ENCODE peak calls at places on chromosomes 5 and 9, in five cellular contexts. L is A549; W is WTC11; U is B cell; A is CD8-positive, alpha-beta T cell. M is an unnamed sample.

GRCh38 chr5:174945853-174946252 is 221.5 kb downstream of the MSX2 start:
- DNase-seq in A (no peak), L (no peak), W (no peak), U (no peak), M (no peak)

GRCh38 chr9:93612796-93613154 is 36.4 kb downstream of the PHF2 start:
- DNase-seq in A (no peak), U (no peak), W (no peak), L (no peak), M (no peak)

GRCh38 chr9:137878146-137878941 is 762 bp downstream of the CACNA1B start:
- DNase-seq in L (no peak), A (no peak), W (peak), U (peak), M (peak)

GRCh38 chr9:136941231-136942111 is 3.1 kb downstream of the FBXW5 start:
- DNase-seq in W (no peak), A (no peak), L (no peak), U (no peak), M (no peak)

GRCh38 chr5:849651-850301 is 1.0 kb downstream of the ZDHHC11 start:
- DNase-seq in L (no peak), W (peak), U (no peak), A (no peak), M (peak)

GRCh38 chr9:136011703-136012496 is 50.7 kb upstream of the UBAC1 start:
- DNase-seq in U (no peak), W (peak), L (no peak), A (no peak), M (no peak)

GRCh38 chr5:111655169-111655924 is 101.6 kb downstream of the NREP start:
- DNase-seq in U (no peak), A (no peak), L (no peak), W (no peak), M (no peak)

GRCh38 chr5:173454381-173454763 is 126.2 kb upstream of the STC2 start:
- DNase-seq in A (no peak), L (peak), U (no peak), W (no peak), M (no peak)

GRCh38 chr9:120369608-120370220 is 210.3 kb downstream of the CDK5RAP2 start:
- DNase-seq in U (no peak), L (no peak), W (no peak), A (no peak), M (no peak)

GRCh38 chr9:72278959-72279358 is 86.0 kb downstream of the ZFAND5 start:
- DNase-seq in U (no peak), A (no peak), W (no peak), L (no peak), M (no peak)

GRCh38 chr5:154844800-154845199 is 5.6 kb downstream of the FAXDC2 start:
- DNase-seq in W (no peak), U (no peak), L (no peak), A (no peak), M (no peak)

GRCh38 chr9:88980732-88981336 is 10.4 kb upstream of the S1PR3 start:
- DNase-seq in W (no peak), U (no peak), L (no peak), A (no peak), M (no peak)

GRCh38 chr5:133428072-133428660 is 184.2 kb downstream of the FSTL4 start:
- DNase-seq in U (no peak), L (no peak), A (no peak), W (no peak), M (no peak)

GRCh38 chr9:35646583-35647265 is 4.0 kb downstream of the SIT1 start:
- DNase-seq in A (peak), L (peak), U (peak), W (peak), M (peak)

GRCh38 chr9:35643046-35643445 is 7.7 kb downstream of the SIT1 start:
- DNase-seq in W (no peak), U (no peak), L (no peak), A (no peak), M (no peak)

GRCh38 chr9:35650341-35651158 is at the start of gene SIT1:
- DNase-seq in U (peak), L (no peak), W (peak), A (no peak), M (no peak)

GRCh38 chr9:35649431-35650340 is 1.0 kb downstream of the SIT1 start:
- DNase-seq in L (no peak), U (peak), W (no peak), A (no peak), M (no peak)

GRCh38 chr9:35645736-35646582 is 4.8 kb downstream of the SIT1 start:
- DNase-seq in L (no peak), U (no peak), A (no peak), W (peak), M (peak)
- TF ChIP-seq CTCF in L (no peak), U (no peak), A (no peak), W (no peak), M (no peak)

GRCh38 chr9:75483636-75484035 is 395.3 kb downstream of the OSTF1 start:
- DNase-seq in L (no peak), A (no peak), W (no peak), U (no peak), M (no peak)

GRCh38 chr9:75488082-75488713 is 399.9 kb downstream of the OSTF1 start:
- DNase-seq in L (no peak), U (no peak), W (no peak), A (no peak), M (no peak)

DNA sequence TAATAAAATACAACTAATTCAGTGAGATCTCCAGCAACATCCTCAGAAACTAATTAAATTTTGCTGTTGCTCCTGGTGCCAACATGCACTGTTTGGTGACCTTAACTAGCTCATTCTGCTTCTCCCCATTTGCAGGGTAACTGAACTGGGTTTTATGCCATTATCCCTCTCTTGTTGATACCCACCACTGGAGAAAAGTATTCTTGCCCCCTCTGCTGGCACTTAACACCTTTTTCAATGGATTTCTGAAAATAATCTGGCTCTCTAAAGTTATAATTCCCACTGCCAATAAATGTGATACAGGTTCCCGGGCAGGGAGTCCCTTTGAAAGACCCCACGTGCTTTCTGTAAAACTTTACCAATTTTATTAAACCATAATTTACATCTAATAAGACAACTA is 394.3 kb downstream of the OSTF1 start:
- DNase-seq in W (no peak), A (no peak), L (no peak), U (no peak), M (no peak)
- TF ChIP-seq CTCF in W (no peak), A (no peak), L (no peak), U (no peak), M (no peak)

DNA sequence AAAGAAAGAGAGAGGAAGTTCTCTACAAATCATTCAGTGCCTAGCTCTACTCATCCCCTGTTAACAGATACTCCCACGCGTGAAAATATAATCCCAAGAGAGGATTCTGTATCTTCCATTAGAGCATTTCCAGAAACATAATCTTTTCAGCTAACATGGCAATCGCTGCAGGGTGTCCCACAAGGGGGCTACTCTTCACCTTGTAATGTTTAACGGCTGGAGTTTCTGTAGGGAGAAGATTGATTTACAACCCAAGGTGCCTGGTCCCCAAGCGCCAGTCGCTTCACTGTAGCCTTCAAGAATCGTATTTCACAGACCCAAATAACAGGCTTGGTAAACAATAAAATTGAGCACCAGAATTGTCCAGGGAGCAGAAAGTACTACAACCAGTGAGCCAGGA is 318.7 kb downstream of the TLE1 start:
- DNase-seq in A (no peak), W (no peak), L (no peak), U (no peak), M (no peak)
- TF ChIP-seq CTCF in A (no peak), W (no peak), L (no peak), U (no peak), M (no peak)

GRCh38 chr5:177294632-177295031 is 8.9 kb downstream of the RAB24 start:
- DNase-seq in A (no peak), W (no peak), U (no peak), L (no peak), M (no peak)
- TF ChIP-seq CTCF in A (no peak), W (no peak), U (no peak), L (no peak), M (no peak)

GRCh38 chr9:35079426-35080341 is at the start of gene FANCG:
- DNase-seq in W (peak), L (peak), U (peak), A (peak), M (peak)
- TF ChIP-seq CTCF in W (no peak), L (no peak), U (no peak), A (no peak), M (no peak)

DNA sequence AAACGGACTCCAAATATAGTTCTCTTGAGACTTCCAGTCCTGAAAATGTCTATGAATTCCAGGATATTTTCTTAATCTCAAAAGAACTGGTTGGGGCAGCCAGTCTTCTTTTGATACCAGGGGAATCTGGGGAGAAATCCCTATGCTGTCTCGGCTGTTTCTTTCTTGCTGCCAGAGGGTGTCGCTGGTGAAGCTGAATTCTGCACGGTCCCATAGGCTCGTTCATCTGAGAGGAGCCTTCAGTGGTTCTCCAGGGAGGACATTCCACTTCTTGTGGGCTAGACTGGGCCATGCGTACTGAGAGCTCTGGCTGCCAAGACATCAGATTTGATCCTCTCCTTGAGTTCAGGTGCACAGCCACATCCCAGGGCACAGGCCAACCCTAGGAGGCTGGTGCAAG is 155.0 kb upstream of the CLINT1 start:
- DNase-seq in A (no peak), L (peak), W (peak), U (no peak), M (no peak)
- TF ChIP-seq CTCF in A (no peak), L (peak), W (peak), U (no peak), M (peak)

DNA sequence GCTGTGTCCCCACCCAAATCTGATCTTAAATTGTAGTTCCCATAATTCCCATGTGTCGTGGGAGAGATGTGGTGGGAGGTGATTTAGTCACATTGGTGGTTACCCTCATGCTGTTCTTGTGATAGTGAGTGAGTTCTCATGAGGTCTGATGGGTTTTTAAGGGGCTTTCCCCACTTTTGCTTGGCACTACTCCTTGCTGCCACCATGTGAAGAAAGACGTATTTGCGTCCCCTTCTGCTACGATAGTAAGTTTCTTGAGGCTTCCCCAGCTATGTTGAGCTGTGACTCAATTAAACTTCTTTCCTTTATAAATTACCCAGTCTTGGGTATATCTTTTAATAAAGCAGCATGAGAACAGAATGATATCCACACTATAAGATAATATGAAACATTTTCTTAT is 1023.4 kb downstream of the TLE4 start:
- DNase-seq in W (no peak), U (no peak), A (no peak), L (no peak), M (no peak)
- TF ChIP-seq CTCF in W (no peak), U (no peak), A (no peak), L (no peak), M (no peak)

DNA sequence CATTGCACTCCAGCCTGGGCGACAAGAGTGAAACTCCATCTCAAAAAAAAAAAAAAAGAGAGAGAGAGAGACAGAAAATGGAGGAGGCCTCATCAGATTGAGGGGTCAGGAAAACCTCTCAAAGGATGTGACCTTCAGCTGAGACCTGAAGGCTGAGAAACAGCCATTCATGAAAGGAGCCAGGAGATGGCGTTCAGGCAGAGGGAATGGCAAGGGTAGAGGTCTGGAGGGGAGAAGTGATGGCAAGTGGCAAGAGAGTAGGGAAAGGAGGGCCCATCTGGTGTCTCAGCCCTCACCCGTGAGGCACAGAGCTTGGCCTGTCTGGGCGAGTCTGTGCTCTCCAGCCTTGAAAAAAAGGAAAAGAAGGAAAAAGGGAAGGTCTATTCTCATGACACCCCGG is 17.0 kb downstream of the CAMK2A start:
- DNase-seq in L (peak), W (peak), U (no peak), A (no peak), M (peak)
- TF ChIP-seq CTCF in L (peak), W (no peak), U (no peak), A (no peak), M (peak)

GRCh38 chr5:156476704-156477103 is 149.7 kb downstream of the SGCD start:
- DNase-seq in U (no peak), A (no peak), W (no peak), L (no peak), M (no peak)

GRCh38 chr5:156474251-156474650 is 147.3 kb downstream of the SGCD start:
- DNase-seq in U (no peak), A (no peak), W (no peak), L (no peak), M (no peak)

GRCh38 chr5:156477196-156477595 is 150.2 kb downstream of the SGCD start:
- DNase-seq in W (no peak), U (no peak), L (no peak), A (no peak), M (no peak)

GRCh38 chr5:156475182-156475830 is 148.3 kb downstream of the SGCD start:
- DNase-seq in A (no peak), W (no peak), U (no peak), L (no peak), M (no peak)

GRCh38 chr5:156475831-156476551 is 149.0 kb downstream of the SGCD start:
- DNase-seq in A (no peak), W (no peak), L (peak), U (no peak), M (no peak)
- TF ChIP-seq CTCF in A (no peak), W (no peak), L (no peak), U (no peak), M (no peak)

GRCh38 chr5:74336286-74336685 is 304.2 kb downstream of the ENC1 start:
- DNase-seq in W (peak), L (no peak), A (no peak), U (no peak), M (peak)
- TF ChIP-seq CTCF in W (no peak), L (no peak), A (no peak), U (no peak), M (peak)

M was measured in neural crest cell.